ENCODE peak calls at places on chromosomes 11 and 22, in nine cellular contexts. J is A549, N is GM06990, Z is cardiac muscle cell, F is pancreas, T is kidney, X is endodermal cell, S is cardiac fibroblast, B is astrocyte of the spinal cord. V is an unnamed sample.

GRCh38 chr11:94813436-94813720 is 45.2 kb downstream of the AMOTL1 start:
- DNase-seq in B (no peak), T (no peak), J (no peak), Z (no peak), X (no peak), S (no peak), F (no peak), N (no peak), V (no peak)

GRCh38 chr22:33210129-33210784 is 152.1 kb upstream of the SYN3 start:
- DNase-seq in B (peak), F (no peak), X (peak), Z (peak), T (no peak), J (peak), S (peak), N (peak), V (no peak)

GRCh38 chr11:72483412-72484186 is 49.3 kb upstream of the CLPB start:
- DNase-seq in S (peak), T (no peak), N (no peak), B (peak), X (no peak), Z (peak), F (no peak), J (no peak), V (no peak)

GRCh38 chr11:29009426-29009825 is 901.2 kb downstream of the METTL15 start:
- DNase-seq in T (no peak), S (no peak), Z (no peak), N (no peak), X (no peak), J (no peak), B (peak), F (no peak), V (no peak)

GRCh38 chr11:44582641-44583352 is 17.3 kb downstream of the CD82 start:
- DNase-seq in B (no peak), F (no peak), Z (no peak), X (no peak), N (no peak), J (no peak), S (no peak), T (no peak), V (no peak)

GRCh38 chr22:22358686-22359085 is 114.1 kb downstream of the VPREB1 start:
- DNase-seq in J (no peak), Z (no peak), F (no peak), T (no peak), X (no peak), S (no peak), N (no peak), B (no peak), V (no peak)

GRCh38 chr11:1781593-1781975 is 17.9 kb upstream of the CTSD start:
- DNase-seq in B (no peak), T (peak), J (no peak), N (no peak), S (no peak), F (no peak), Z (no peak), X (no peak), V (no peak)

GRCh38 chr22:21009638-21010425 is 5.1 kb upstream of the P2RX6 start:
- DNase-seq in J (no peak), N (no peak), Z (peak), F (no peak), X (peak), B (peak), T (peak), S (peak), V (no peak)

GRCh38 chr22:30828187-30829155 is 133.8 kb downstream of the OSBP2 start:
- DNase-seq in Z (no peak), X (no peak), S (no peak), J (no peak), B (no peak), T (no peak), N (no peak), F (no peak), V (no peak)

GRCh38 chr11:66564984-66565383 is 3.4 kb downstream of the CTSF start:
- DNase-seq in S (no peak), J (no peak), F (no peak), B (no peak), N (no peak), X (no peak), T (no peak), Z (no peak), V (no peak)

GRCh38 chr11:122797651-122798050 is 40.6 kb upstream of the CRTAM start:
- DNase-seq in Z (peak), J (no peak), X (no peak), S (no peak), T (no peak), B (no peak), F (no peak), N (no peak), V (no peak)

GRCh38 chr11:130828741-130829140 is 87.5 kb downstream of the SNX19 start:
- DNase-seq in N (no peak), F (no peak), S (no peak), B (no peak), J (no peak), T (no peak), X (no peak), Z (no peak), V (no peak)

GRCh38 chr11:31397239-31397834 is 27.7 kb downstream of the DNAJC24 start:
- DNase-seq in T (no peak), S (peak), N (no peak), F (no peak), Z (peak), B (peak), X (no peak), J (peak), V (no peak)

GRCh38 chr11:107183963-107184362 is 165.7 kb upstream of the GUCY1A2 start:
- DNase-seq in T (no peak), S (no peak), X (no peak), B (no peak), F (no peak), N (no peak), Z (no peak), J (no peak), V (no peak)

GRCh38 chr11:63874511-63874910 is 35.6 kb downstream of the MARK2 start:
- DNase-seq in T (no peak), B (no peak), J (no peak), F (peak), S (no peak), X (no peak), Z (no peak), N (no peak), V (no peak)

GRCh38 chr22:20156611-20157415 is 6.0 kb upstream of the CCDC188 start:
- DNase-seq in Z (peak), B (peak), S (peak), T (peak), X (peak), F (peak), N (peak), J (peak), V (peak)

GRCh38 chr11:112096194-112096593 is 9.5 kb downstream of the SDHD start:
- DNase-seq in J (no peak), N (no peak), T (no peak), X (no peak), F (no peak), Z (no peak), S (no peak), B (no peak), V (no peak)

GRCh38 chr11:59556883-59557205 is 45.5 kb downstream of the OR4D9 start:
- DNase-seq in N (peak), J (no peak), X (peak), F (no peak), S (no peak), B (no peak), Z (no peak), T (no peak), V (no peak)

GRCh38 chr11:11520231-11521015 is 101.4 kb downstream of the GALNT18 start:
- DNase-seq in J (no peak), N (no peak), X (no peak), B (no peak), F (no peak), S (no peak), Z (no peak), T (peak), V (no peak)

GRCh38 chr11:126891556-126892217 is 108.9 kb downstream of the KIRREL3 start:
- DNase-seq in J (no peak), S (no peak), F (no peak), Z (peak), X (no peak), T (no peak), B (peak), N (no peak), V (no peak)

GRCh38 chr22:44037519-44038370 is 13.6 kb downstream of the PARVB start:
- DNase-seq in J (peak), S (peak), F (no peak), Z (peak), B (peak), X (no peak), N (no peak), T (no peak), V (no peak)

GRCh38 chr22:47154621-47155081 is 392.2 kb downstream of the TBC1D22A start:
- DNase-seq in X (no peak), F (peak), S (peak), T (no peak), Z (peak), B (peak), N (no peak), J (no peak), V (no peak)

GRCh38 chr11:2399488-2400068 is 972 bp upstream of the TSSC4 start:
- DNase-seq in S (no peak), T (no peak), Z (peak), X (no peak), J (peak), B (peak), F (peak), N (no peak), V (no peak)

GRCh38 chr11:124717786-124718634 is 21.7 kb upstream of the NRGN start:
- DNase-seq in F (no peak), X (peak), S (peak), Z (peak), N (peak), T (peak), J (no peak), B (peak), V (no peak)

GRCh38 chr11:67409261-67409666 is 5.4 kb downstream of the TBC1D10C start:
- DNase-seq in T (peak), B (no peak), X (no peak), S (no peak), Z (no peak), J (no peak), F (no peak), N (peak), V (peak)

GRCh38 chr11:64000026-64000739 is 13.9 kb downstream of the OTUB1 start:
- DNase-seq in B (peak), J (no peak), Z (peak), S (peak), N (peak), X (peak), T (peak), F (peak), V (peak)

GRCh38 chr11:1333860-1334259 is 24.4 kb upstream of the TOLLIP start:
- DNase-seq in F (no peak), S (no peak), T (no peak), J (no peak), Z (no peak), B (no peak), N (no peak), X (no peak), V (no peak)

GRCh38 chr11:32333335-32333991 is 101.9 kb downstream of the WT1 start:
- DNase-seq in S (peak), F (peak), J (peak), X (peak), T (peak), N (no peak), Z (peak), B (peak), V (no peak)

GRCh38 chr11:76822406-76822805 is 38.3 kb upstream of the ACER3 start:
- DNase-seq in T (no peak), B (no peak), N (no peak), Z (no peak), J (no peak), S (no peak), X (no peak), F (no peak), V (no peak)

GRCh38 chr11:134554861-134555260 is 142.8 kb upstream of the B3GAT1 start:
- DNase-seq in B (no peak), N (no peak), T (no peak), Z (no peak), J (no peak), F (no peak), S (no peak), X (peak), V (no peak)

GRCh38 chr11:74570266-74571061 is 21.9 kb upstream of the POLD3 start:
- DNase-seq in X (peak), B (peak), J (peak), F (no peak), Z (peak), T (no peak), N (no peak), S (peak), V (no peak)

GRCh38 chr11:1382831-1383607 is 6.7 kb upstream of the BRSK2 start:
- DNase-seq in S (peak), B (peak), T (peak), Z (peak), F (peak), N (peak), X (peak), J (peak), V (peak)

GRCh38 chr11:121350314-121351046 is 57.9 kb downstream of the SC5D start:
- DNase-seq in J (no peak), N (no peak), S (no peak), B (no peak), F (no peak), Z (no peak), T (no peak), X (no peak), V (no peak)

GRCh38 chr11:6240139-6240538 is 1.2 kb downstream of the CNGA4 start:
- DNase-seq in X (no peak), Z (no peak), T (no peak), F (no peak), S (no peak), J (no peak), N (no peak), B (no peak), V (no peak)

GRCh38 chr11:6237271-6237670 is 1.6 kb upstream of the CNGA4 start:
- DNase-seq in F (no peak), X (no peak), N (no peak), Z (no peak), J (no peak), S (no peak), T (no peak), B (no peak), V (no peak)

GRCh38 chr11:6237903-6238302 is 986 bp upstream of the CNGA4 start:
- DNase-seq in F (no peak), B (no peak), T (no peak), J (no peak), S (no peak), X (no peak), N (no peak), Z (no peak), V (no peak)

GRCh38 chr11:6240691-6241285 is 1.9 kb downstream of the CNGA4 start:
- DNase-seq in J (no peak), B (no peak), N (no peak), F (no peak), T (no peak), Z (no peak), X (no peak), S (no peak), V (no peak)

DNA sequence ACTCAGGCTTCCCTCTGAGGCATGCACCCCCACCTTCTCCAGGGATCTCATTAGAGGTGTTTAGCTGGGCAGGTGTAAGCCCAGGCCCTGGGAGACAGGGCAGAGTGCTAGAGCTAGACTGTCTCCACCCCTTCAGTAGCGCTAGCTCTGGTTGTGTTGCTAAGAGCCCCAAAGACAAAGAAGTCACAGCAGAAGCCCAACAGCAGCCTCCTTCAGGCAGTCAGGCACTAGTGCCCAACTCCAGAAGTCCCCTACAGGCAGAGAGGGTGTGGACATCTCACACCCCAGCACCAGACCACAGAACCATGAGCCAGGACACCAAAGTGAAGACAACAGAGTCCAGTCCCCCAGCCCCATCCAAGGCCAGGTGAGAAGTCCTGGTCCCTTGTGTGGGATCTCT is at the start of gene CNGA4:
- DNase-seq in F (no peak), B (no peak), Z (no peak), X (peak), T (no peak), S (no peak), N (no peak), J (no peak), V (no peak)
- TF ChIP-seq CTCF in F (no peak), B (no peak), Z (no peak), X (peak), T (no peak), S (no peak), N (no peak), J (no peak), V (no peak)

GRCh38 chr11:62144641-62145255 is 20.9 kb downstream of the INCENP start:
- DNase-seq in B (no peak), N (no peak), F (no peak), S (no peak), Z (no peak), X (peak), T (no peak), J (no peak), V (peak)
- TF ChIP-seq CTCF in B (no peak), N (no peak), F (no peak), S (no peak), Z (no peak), X (no peak), T (no peak), J (no peak), V (no peak)

GRCh38 chr11:119479685-119480275 is 56.8 kb upstream of the THY1 start:
- DNase-seq in F (no peak), B (peak), Z (peak), X (peak), T (peak), S (peak), J (peak), N (no peak), V (no peak)
- TF ChIP-seq CTCF in F (no peak), B (peak), Z (peak), X (peak), T (peak), S (peak), J (peak), N (peak), V (no peak)

DNA sequence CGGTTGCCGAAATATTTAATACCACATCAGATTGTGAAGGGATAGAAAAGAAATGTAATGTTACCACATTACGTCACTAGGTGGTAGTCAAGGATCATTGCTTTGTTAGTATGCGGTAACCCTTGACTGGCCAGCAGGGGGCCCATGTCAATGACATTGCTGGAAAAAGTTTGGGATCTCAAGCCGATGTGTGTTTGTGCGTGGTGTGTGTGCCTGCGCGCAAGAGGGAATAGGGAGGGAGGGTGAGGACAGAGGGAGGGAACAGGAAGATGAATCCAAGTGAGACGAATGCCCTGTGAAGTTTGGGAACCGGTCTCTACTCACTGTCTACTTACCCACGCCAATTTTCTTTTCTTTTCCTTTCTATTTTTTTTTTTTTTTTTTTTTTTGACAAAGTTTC is 10.7 kb upstream of the MRGPRX2 start:
- DNase-seq in S (peak), N (peak), F (peak), Z (peak), J (peak), B (peak), T (peak), X (peak), V (no peak)
- TF ChIP-seq CTCF in S (peak), N (peak), F (peak), Z (peak), J (peak), B (peak), T (peak), X (peak), V (peak)

GRCh38 chr11:19117760-19118097 is 761 bp downstream of the ZDHHC13 start:
- DNase-seq in S (no peak), Z (peak), J (no peak), B (peak), T (no peak), N (no peak), X (no peak), F (no peak), V (no peak)
- TF ChIP-seq CTCF in S (no peak), Z (no peak), J (no peak), B (no peak), T (no peak), N (no peak), X (no peak), F (no peak), V (no peak)

V was measured in natural killer cell.